ENCODE peak calls at places on chromosomes 6 and 20, in ten cellular contexts. N is RPMI7951; R is SJCRH30; X is NCI-H446; Y is effector CD4-positive, alpha-beta T cell; S is retina; W is colonic mucosa; P is left ventricle myocardium superior; K is adrenal gland; A is NCI-H82. T is an unnamed sample.

GRCh38 chr6:159981591-159982245 is 12.8 kb downstream of the IGF2R start:
- DNase-seq in N (peak), R (no peak), X (no peak), Y (peak), S (no peak), W (no peak), P (no peak), K (peak), A (no peak), T (no peak)

GRCh38 chr6:108846628-108847027 is 1.6 kb upstream of the ARMC2 start:
- DNase-seq in N (no peak), R (no peak), X (no peak), Y (no peak), S (no peak), W (no peak), P (no peak), K (no peak), A (peak), T (peak)

GRCh38 chr6:130600880-130601341 is 226.3 kb upstream of the SMLR1 start:
- DNase-seq in N (peak), R (no peak), X (no peak), Y (no peak), S (no peak), W (no peak), P (no peak), K (no peak), A (no peak), T (no peak)

GRCh38 chr6:17021539-17021889 is 80.3 kb upstream of the STMND1 start:
- DNase-seq in N (no peak), R (no peak), X (no peak), Y (no peak), S (no peak), W (no peak), P (no peak), K (no peak), A (no peak), T (no peak)

GRCh38 chr6:11714116-11714797 is 64.3 kb downstream of the ADTRP start:
- DNase-seq in N (no peak), R (no peak), X (no peak), Y (no peak), S (no peak), W (peak), P (no peak), K (no peak), A (no peak), T (no peak)

GRCh38 chr6:29708432-29709177 is 14.6 kb upstream of the HLA-F start:
- DNase-seq in N (no peak), R (no peak), X (no peak), Y (peak), S (no peak), W (no peak), P (no peak), K (no peak), A (no peak), T (no peak)

GRCh38 chr20:5282561-5282960 is 34.2 kb downstream of the PROKR2 start:
- DNase-seq in N (no peak), R (no peak), X (no peak), Y (no peak), S (no peak), W (no peak), P (no peak), K (no peak), A (no peak), T (no peak)

GRCh38 chr20:1943267-1944002 is 48.2 kb downstream of the SIRPA start:
- DNase-seq in N (peak), R (no peak), X (no peak), Y (no peak), S (no peak), W (peak), P (peak), K (no peak), A (no peak), T (no peak)

GRCh38 chr6:135062735-135063134 is 8.1 kb upstream of the HBS1L start:
- DNase-seq in N (no peak), R (no peak), X (no peak), Y (no peak), S (no peak), W (peak), P (no peak), K (no peak), A (peak), T (peak)